ENCODE peak calls at places on chromosomes 13 and 19, in seven cellular contexts. D, I, O, X, A, E and N are unnamed samples.

GRCh38 chr13:50599927-50600326 is 243.6 kb downstream of the DLEU7 start:
- DNase-seq in D (no peak), I (no peak), O (no peak), X (no peak), A (no peak), E (no peak), N (no peak)

GRCh38 chr13:21033866-21034601 is 27.4 kb downstream of the LATS2 start:
- DNase-seq in D (no peak), I (no peak), O (no peak), X (no peak), A (no peak), E (no peak), N (no peak)

GRCh38 chr19:2228157-2229030 is 7.7 kb downstream of the PLEKHJ1 start:
- DNase-seq in D (no peak), I (no peak), O (no peak), X (no peak), A (no peak), E (no peak), N (no peak)

GRCh38 chr13:80473695-80474094 is 132.8 kb upstream of the SPRY2 start:
- DNase-seq in D (peak), I (no peak), O (no peak), X (no peak), A (no peak), E (peak), N (no peak)

GRCh38 chr13:50282016-50282415 is 266.8 kb downstream of the KCNRG start:
- DNase-seq in D (no peak), I (no peak), O (no peak), X (no peak), A (no peak), E (no peak), N (no peak)

GRCh38 chr13:28475916-28476725 is 18.8 kb downstream of the FLT1 start:
- DNase-seq in D (peak), I (no peak), O (no peak), X (no peak), A (no peak), E (peak), N (no peak)

GRCh38 chr13:35791191-35791902 is 314.9 kb upstream of the MAB21L1 start:
- DNase-seq in D (peak), I (no peak), O (no peak), X (no peak), A (no peak), E (no peak), N (no peak)

GRCh38 chr13:44181938-44182337 is 191.7 kb upstream of the SERP2 start:
- DNase-seq in D (no peak), I (no peak), O (no peak), X (no peak), A (no peak), E (no peak), N (no peak)

GRCh38 chr19:58356971-58357797 is 3.9 kb upstream of the A1BG start:
- DNase-seq in D (peak), I (no peak), O (no peak), X (no peak), A (no peak), E (no peak), N (no peak)

GRCh38 chr19:10454267-10454666 is 33.9 kb downstream of the PDE4A start:
- DNase-seq in D (no peak), I (peak), O (no peak), X (peak), A (no peak), E (no peak), N (no peak)

GRCh38 chr13:89269737-89270136 is 1598.6 kb downstream of the SLITRK5 start:
- DNase-seq in D (no peak), I (no peak), O (no peak), X (no peak), A (no peak), E (no peak), N (no peak)

GRCh38 chr13:80486407-80486806 is 145.5 kb upstream of the SPRY2 start:
- DNase-seq in D (no peak), I (no peak), O (no peak), X (no peak), A (no peak), E (no peak), N (no peak)

GRCh38 chr13:29901714-29902631 is 51.6 kb upstream of the UBL3 start:
- DNase-seq in D (peak), I (no peak), O (no peak), X (no peak), A (peak), E (peak), N (no peak)

GRCh38 chr13:45231722-45232121 is 30.9 kb upstream of the KCTD4 start:
- DNase-seq in D (peak), I (no peak), O (peak), X (no peak), A (no peak), E (peak), N (no peak)

GRCh38 chr13:73879346-73880020 is 254.7 kb downstream of the KLF12 start:
- DNase-seq in D (no peak), I (no peak), O (no peak), X (no peak), A (no peak), E (no peak), N (no peak)

GRCh38 chr19:41341669-41342490 is 11.8 kb downstream of the TGFB1 start:
- DNase-seq in D (no peak), I (no peak), O (no peak), X (no peak), A (no peak), E (no peak), N (no peak)

GRCh38 chr13:110150384-110151091 is 156.4 kb downstream of the COL4A1 start:
- DNase-seq in D (peak), I (no peak), O (no peak), X (no peak), A (no peak), E (no peak), N (no peak)

GRCh38 chr13:110116072-110116487 is 190.9 kb downstream of the COL4A1 start:
- DNase-seq in D (peak), I (peak), O (peak), X (peak), A (peak), E (peak), N (no peak)

GRCh38 chr13:91232716-91233115 is 114.8 kb upstream of the MIR17HG start:
- DNase-seq in D (no peak), I (no peak), O (no peak), X (no peak), A (no peak), E (no peak), N (no peak)

GRCh38 chr13:91240341-91240740 is 107.1 kb upstream of the MIR17HG start:
- DNase-seq in D (no peak), I (no peak), O (no peak), X (no peak), A (no peak), E (no peak), N (no peak)

GRCh38 chr13:91238036-91238435 is 109.5 kb upstream of the MIR17HG start:
- DNase-seq in D (no peak), I (no peak), O (peak), X (no peak), A (no peak), E (no peak), N (no peak)

GRCh38 chr13:91236182-91236581 is 111.3 kb upstream of the MIR17HG start:
- DNase-seq in D (no peak), I (no peak), O (no peak), X (no peak), A (no peak), E (no peak), N (no peak)

GRCh38 chr13:91236942-91237341 is 110.5 kb upstream of the MIR17HG start:
- DNase-seq in D (no peak), I (no peak), O (no peak), X (no peak), A (no peak), E (no peak), N (no peak)
- TF ChIP-seq CTCF in D (no peak), I (no peak), O (no peak), X (no peak), A (no peak), E (no peak), N (no peak)

GRCh38 chr19:38856813-38857212 is 7.0 kb upstream of the HNRNPL start:
- DNase-seq in D (no peak), I (no peak), O (no peak), X (no peak), A (no peak), E (no peak), N (no peak)
- TF ChIP-seq CTCF in D (no peak), I (no peak), O (no peak), X (no peak), A (no peak), E (no peak), N (no peak)

DNA sequence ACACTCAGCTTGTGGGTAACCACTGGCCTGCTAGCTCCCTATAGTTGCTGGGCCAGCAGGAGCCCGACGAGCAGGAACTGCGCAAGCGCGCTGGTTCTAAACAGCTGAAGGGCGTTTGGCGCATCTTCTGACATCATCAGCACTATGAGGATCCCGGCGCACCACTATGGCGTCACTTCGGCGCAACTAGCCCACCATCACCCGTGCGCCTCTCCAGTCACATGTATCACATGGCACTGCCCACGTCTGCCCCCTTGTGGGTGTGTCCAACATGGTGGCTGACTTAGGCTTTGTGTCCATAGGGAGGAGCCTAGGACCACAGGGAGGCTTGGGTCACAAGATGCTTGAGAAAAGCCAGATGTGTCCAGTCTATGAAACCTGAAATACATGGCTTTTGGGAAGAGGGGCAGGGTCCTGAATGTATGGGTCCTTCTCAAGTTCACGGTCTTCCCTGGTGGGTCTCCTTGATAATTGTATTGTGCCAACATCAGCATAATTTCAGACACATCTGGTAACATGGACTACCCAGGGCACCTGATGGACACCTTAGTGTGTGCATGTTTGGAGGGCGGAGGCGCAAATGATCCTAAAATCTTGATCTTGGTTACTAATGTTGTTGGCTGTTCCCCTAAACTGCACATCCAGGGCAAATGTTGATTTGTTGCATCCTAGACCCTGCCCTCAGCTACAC is 18.0 kb downstream of the KLK4 start:
- DNase-seq in D (no peak), I (no peak), O (peak), X (no peak), A (no peak), E (no peak), N (no peak)
- TF ChIP-seq CTCF in D (no peak), I (no peak), O (peak), X (no peak), A (no peak), E (no peak), N (no peak)

GRCh38 chr13:103236213-103236612 is 170.0 kb upstream of the SLC10A2 start:
- DNase-seq in D (peak), I (no peak), O (no peak), X (no peak), A (no peak), E (no peak), N (no peak)
- TF ChIP-seq CTCF in D (peak), I (no peak), O (peak), X (no peak), A (no peak), E (no peak), N (no peak)

GRCh38 chr13:39655041-39655568 is 357 bp upstream of the COG6 start:
- DNase-seq in D (no peak), I (no peak), O (peak), X (no peak), A (no peak), E (no peak), N (no peak)

GRCh38 chr13:39656325-39656677 is 839 bp downstream of the COG6 start:
- DNase-seq in D (peak), I (no peak), O (peak), X (no peak), A (no peak), E (no peak), N (no peak)

GRCh38 chr13:39655569-39656324 is at the start of gene COG6:
- DNase-seq in D (peak), I (peak), O (peak), X (peak), A (peak), E (peak), N (peak)
- TF ChIP-seq CTCF in D (no peak), I (peak), O (peak), X (no peak), A (no peak), E (no peak), N (no peak)